ENCODE peak calls at places on chromosome X, in nine cellular contexts. Z, D, E, G, A, V, O, M and P are unnamed samples.

GRCh38 chrX:20038966-20039365 is 48.1 kb upstream of the BCLAF3 start:
- DNase-seq in Z (no peak), D (no peak), E (no peak), G (no peak), A (no peak), V (no peak), O (no peak), M (no peak), P (no peak)

GRCh38 chrX:32894679-32895078 is 316.7 kb downstream of the DMD start:
- DNase-seq in Z (no peak), D (no peak), E (no peak), G (no peak), A (no peak), V (no peak), O (no peak), M (no peak), P (no peak)

GRCh38 chrX:107823456-107823855 is 2.2 kb upstream of the MID2 start:
- DNase-seq in Z (no peak), D (no peak), E (no peak), G (no peak), A (no peak), V (no peak), O (no peak), M (no peak), P (no peak)

GRCh38 chrX:154030715-154031305 is 11.1 kb upstream of the IRAK1 start:
- DNase-seq in Z (no peak), D (no peak), E (no peak), G (no peak), A (no peak), V (no peak), O (no peak), M (no peak), P (no peak)

GRCh38 chrX:50747471-50747900 is 66.5 kb downstream of the SHROOM4 start:
- DNase-seq in Z (no peak), D (no peak), E (no peak), G (no peak), A (no peak), V (peak; percentile 30), O (peak; percentile 10), M (no peak), P (no peak)

GRCh38 chrX:53045002-53045401 is 3.6 kb upstream of the GPR173 start:
- DNase-seq in Z (no peak), D (no peak), E (no peak), G (no peak), A (no peak), V (no peak), O (no peak), M (peak; percentile 43), P (no peak)

GRCh38 chrX:129908636-129909035 is 2.7 kb downstream of the UTP14A start:
- DNase-seq in Z (no peak), D (no peak), E (no peak), G (no peak), A (no peak), V (no peak), O (no peak), M (no peak), P (no peak)

GRCh38 chrX:153782324-153782723 is 1.5 kb downstream of the SRPK3 start:
- DNase-seq in Z (no peak), D (no peak), E (no peak), G (no peak), A (no peak), V (peak; percentile 20), O (no peak), M (no peak), P (no peak)

GRCh38 chrX:13938766-13939530 is 90.7 kb downstream of the GEMIN8 start:
- DNase-seq in Z (no peak), D (no peak), E (no peak), G (no peak), A (no peak), V (no peak), O (no peak), M (no peak), P (no peak)

DNA sequence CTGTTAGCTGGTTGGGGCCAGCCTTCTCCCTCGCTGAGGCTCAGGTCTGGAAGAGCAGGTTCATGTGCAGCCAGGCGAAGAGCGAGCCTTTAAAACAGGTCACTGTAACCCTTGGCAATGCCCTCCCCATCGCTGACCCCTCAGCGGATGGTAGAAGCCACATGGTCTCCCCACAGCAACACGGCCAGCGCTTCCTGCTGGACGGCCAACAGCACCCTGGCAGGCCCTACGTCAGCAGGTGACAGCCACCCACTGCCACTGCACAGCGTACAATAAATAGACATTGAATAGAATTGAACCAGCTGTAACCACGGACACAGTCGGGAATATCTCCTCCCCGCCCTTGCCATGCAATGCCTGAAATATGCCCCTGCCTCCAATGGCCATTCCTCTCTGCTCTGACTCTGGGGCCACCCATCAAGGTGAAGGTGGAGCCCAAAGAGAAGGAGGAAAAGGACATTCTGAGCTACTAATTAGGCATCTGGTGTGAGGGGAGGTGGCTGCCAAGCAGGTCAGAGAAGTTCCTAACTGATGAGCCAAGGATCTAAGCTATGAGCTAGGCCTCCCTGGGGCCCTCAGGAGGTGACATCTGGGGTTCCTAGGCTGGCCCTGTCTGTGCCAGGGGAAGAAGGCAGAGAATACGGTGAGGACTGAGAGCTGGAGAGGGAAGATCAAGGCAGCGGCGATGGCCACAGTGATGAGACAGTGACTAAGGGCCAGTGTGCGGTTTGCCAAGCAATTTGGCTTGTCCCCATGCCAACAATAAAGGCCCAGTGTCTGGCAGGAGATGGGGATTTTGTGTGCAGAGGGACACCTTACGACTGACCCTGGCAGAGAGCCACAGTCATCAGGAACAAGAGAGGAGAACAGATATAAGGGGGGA is 202.3 kb downstream of the BCOR start:
- DNase-seq in Z (no peak), D (no peak), E (no peak), G (no peak), A (peak; percentile 31), V (no peak), O (no peak), M (no peak), P (peak; percentile 29)
- H3K27me3 ChIP-seq in Z (no peaks in the 10 kb centered on the region), D (no peaks in the 10 kb centered on the region), E (no peaks in the 10 kb centered on the region), G (no peaks in the 10 kb centered on the region), A (peaks cover 3% of the 10 kb centered on the region), V (no peaks in the 10 kb centered on the region), O (no peaks in the 10 kb centered on the region), M (no peaks in the 10 kb centered on the region), P (no peaks in the 10 kb centered on the region)

GRCh38 chrX:4876268-4876667 is 1162.8 kb upstream of the PRKX start:
- DNase-seq in Z (no peak), D (no peak), E (no peak), G (peak; percentile 8), A (no peak), V (no peak), O (no peak), M (no peak), P (no peak)

DNA sequence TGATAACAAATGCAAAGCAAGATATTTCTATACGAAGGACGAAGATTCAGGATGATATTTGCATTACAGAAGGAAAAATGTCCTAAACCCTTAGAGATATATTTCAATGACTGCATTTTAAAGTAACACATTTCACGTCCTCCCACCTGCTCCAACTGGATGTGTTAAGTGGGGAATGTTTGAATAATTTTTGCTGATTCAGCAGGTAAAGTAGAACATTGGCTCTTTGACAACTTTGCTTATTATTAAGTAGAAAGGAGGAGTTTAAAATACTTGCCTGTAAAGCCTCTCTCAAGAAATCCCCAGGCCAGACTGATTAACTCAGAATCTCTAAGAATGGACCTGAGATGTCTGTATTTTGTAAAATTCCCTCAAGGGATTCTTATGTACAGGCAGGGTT is 1165.2 kb upstream of the PRKX start:
- DNase-seq in Z (no peak), D (no peak), E (no peak), G (no peak), A (no peak), V (no peak), O (no peak), M (no peak), P (no peak)
- TF ChIP-seq EP300 in Z (no peak), D (no peak), E (no peak), G (no peak), A (no peak), V (no peak), O (no peak), M (no peak), P (no peak)

GRCh38 chrX:619451-619811 is 11.2 kb upstream of the SHOX start:
- DNase-seq in Z (no peak), D (no peak), E (no peak), G (no peak), A (no peak), V (no peak), O (no peak), M (no peak), P (no peak)

GRCh38 chrX:619812-620493 is 10.6 kb upstream of the SHOX start:
- DNase-seq in Z (no peak), D (no peak), E (no peak), G (no peak), A (no peak), V (no peak), O (no peak), M (no peak), P (no peak)

GRCh38 chrX:618761-619450 is 11.7 kb upstream of the SHOX start:
- DNase-seq in Z (no peak), D (no peak), E (no peak), G (no peak), A (no peak), V (no peak), O (no peak), M (no peak), P (no peak)

GRCh38 chrX:617401-617800 is 13.2 kb upstream of the SHOX start:
- DNase-seq in Z (no peak), D (no peak), E (no peak), G (no peak), A (no peak), V (no peak), O (no peak), M (no peak), P (no peak)

DNA sequence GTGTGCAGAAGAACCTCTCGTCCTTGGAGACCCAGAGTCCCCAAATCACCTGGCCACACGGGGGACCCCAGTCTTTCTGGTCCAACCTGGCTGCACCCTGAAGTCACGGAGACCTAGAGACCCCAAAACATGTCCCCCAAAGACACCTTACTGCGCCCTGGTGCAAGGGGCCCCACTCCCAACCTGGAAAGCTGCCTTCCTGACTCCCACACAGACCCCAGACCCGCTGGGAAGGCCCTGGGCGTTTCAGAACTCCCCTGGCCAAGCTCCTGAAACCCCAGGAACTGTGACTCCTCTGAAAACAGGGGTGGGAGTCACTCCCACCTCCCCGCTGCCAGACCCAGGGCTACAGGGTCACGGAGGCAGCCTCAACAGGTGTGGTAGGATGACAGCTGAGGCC is 12.7 kb upstream of the SHOX start:
- DNase-seq in Z (no peak), D (no peak), E (no peak), G (no peak), A (no peak), V (no peak), O (no peak), M (no peak), P (no peak)
- H3K27me3 ChIP-seq in Z (no peaks in the 10 kb centered on the region), D (peaks cover 43% of the 10 kb centered on the region), E (peaks cover 28% of the 10 kb centered on the region), G (no peaks in the 10 kb centered on the region), A (peaks cover 14% of the 10 kb centered on the region), V (no peaks in the 10 kb centered on the region), O (no peaks in the 10 kb centered on the region), M (peaks cover 2% of the 10 kb centered on the region), P (peaks cover 34% of the 10 kb centered on the region)

DNA sequence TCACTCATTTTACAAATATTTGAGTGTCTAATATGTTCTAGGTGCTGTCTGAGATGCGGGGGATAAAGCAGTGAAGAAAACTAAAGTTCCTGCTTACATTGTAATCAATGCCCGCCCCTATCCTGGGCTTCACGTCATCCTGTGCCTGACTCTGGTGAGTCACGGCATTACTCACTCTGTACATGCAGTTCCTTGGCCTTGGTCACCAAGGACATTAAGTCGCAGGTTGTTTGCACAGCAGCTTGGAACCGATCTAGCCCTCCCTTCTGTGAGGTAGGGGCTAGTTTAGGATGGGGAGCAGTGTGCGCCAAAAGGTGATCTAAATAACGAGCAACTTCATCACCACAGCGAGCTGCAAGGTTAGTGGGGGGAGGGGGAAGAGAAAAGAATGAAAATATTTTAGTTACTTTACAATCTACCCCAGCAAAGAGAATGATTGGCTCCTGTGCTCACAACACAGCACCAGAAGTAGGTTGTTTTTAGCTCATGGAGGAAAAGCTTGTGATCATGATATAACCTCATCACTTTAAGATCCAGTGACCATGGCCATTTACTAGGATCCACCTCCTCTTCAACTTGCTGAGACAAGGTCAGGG is 48.0 kb upstream of the HDAC8 start:
- DNase-seq in Z (peak; percentile 74), D (no peak), E (peak; percentile 63), G (peak; percentile 4), A (peak; percentile 81), V (peak; percentile 31), O (no peak), M (peak; percentile 24), P (peak; percentile 26)
- TF ChIP-seq EP300 in Z (no peak), D (no peak), E (no peak), G (peak; percentile 28), A (peak; percentile 59), V (no peak), O (peak; percentile 48), M (no peak), P (no peak)